ENCODE peak calls at places on chromosomes 7 and 10, in seven cellular contexts. Y is CD8-positive, alpha-beta T cell; B is keratinocyte; N is fibroblast of mammary gland; O is uterus; P is IMR-90; X is epithelial cell of proximal tubule. U is an unnamed sample.

GRCh38 chr10:19904202-19904661 is 88.0 kb downstream of the PLXDC2 start:
- DNase-seq in N (peak; percentile 24), X (no peak), B (no peak), P (peak; percentile 61), O (no peak), Y (no peak), U (no peak)

GRCh38 chr7:70595741-70596574 is 536.0 kb upstream of the GALNT17 start:
- DNase-seq in X (no peak), O (no peak), N (no peak), B (no peak), P (no peak), Y (peak; percentile 5), U (peak; percentile 21)

GRCh38 chr10:88932539-88933256 is 19.9 kb downstream of the ACTA2 start:
- DNase-seq in P (peak; percentile 87), B (peak; percentile 55), N (peak; percentile 84), O (peak; percentile 80), Y (peak; percentile 25), X (peak; percentile 46), U (no peak)

GRCh38 chr10:33542747-33543505 is 208.5 kb upstream of the NRP1 start:
- DNase-seq in P (peak; percentile 36), N (peak; percentile 43), O (no peak), X (no peak), Y (no peak), B (peak; percentile 71), U (no peak)

GRCh38 chr7:28572321-28573058 is 160.2 kb downstream of the CREB5 start:
- DNase-seq in X (no peak), N (no peak), O (no peak), Y (no peak), B (no peak), P (no peak), U (no peak)

GRCh38 chr10:16948335-16948734 is 131.1 kb upstream of the RSU1 start:
- DNase-seq in O (no peak), Y (peak; percentile 54), N (no peak), X (no peak), P (no peak), B (no peak), U (no peak)

GRCh38 chr7:154424370-154424769 is 372.2 kb downstream of the DPP6 start:
- DNase-seq in O (no peak), N (no peak), P (no peak), Y (no peak), B (no peak), X (no peak), U (no peak)

GRCh38 chr10:71112138-71112785 is 100.1 kb upstream of the UNC5B start:
- DNase-seq in N (no peak), Y (no peak), X (no peak), P (no peak), O (no peak), B (no peak), U (no peak)

GRCh38 chr10:16521311-16522016 is at the start of gene C1QL3:
- DNase-seq in X (no peak), O (no peak), Y (no peak), N (peak; percentile 24), P (peak; percentile 21), B (no peak), U (peak; percentile 34)

GRCh38 chr7:2566890-2567662 is 8.3 kb downstream of the IQCE start:
- DNase-seq in N (peak; percentile 16), P (no peak), B (no peak), X (no peak), Y (no peak), O (no peak), U (no peak)

GRCh38 chr10:11493646-11494045 is 117.8 kb downstream of the USP6NL start:
- DNase-seq in X (no peak), N (no peak), B (no peak), O (no peak), P (no peak), Y (no peak), U (no peak)

GRCh38 chr7:133121175-133121844 is 39.4 kb upstream of the CHCHD3 start:
- DNase-seq in N (no peak), B (no peak), Y (no peak), P (no peak), X (no peak), O (no peak), U (no peak)

GRCh38 chr7:92460109-92460508 is 12.8 kb downstream of the GATAD1 start:
- DNase-seq in P (no peak), O (no peak), Y (no peak), B (no peak), X (no peak), N (no peak), U (no peak)

GRCh38 chr7:97116308-97116707 is 1.2 kb upstream of the SDHAF3 start:
- DNase-seq in B (no peak), X (no peak), O (no peak), P (no peak), Y (no peak), N (no peak), U (no peak)

GRCh38 chr7:151085329-151085690 is 965 bp upstream of the AGAP3 start:
- DNase-seq in P (no peak), Y (no peak), N (peak; percentile 40), B (no peak), X (no peak), O (peak; percentile 40), U (no peak)

GRCh38 chr7:68246189-68246633 is 1249.6 kb downstream of the TYW1 start:
- DNase-seq in Y (no peak), N (no peak), B (peak; percentile 96), X (peak; percentile 46), O (no peak), P (no peak), U (no peak)

GRCh38 chr10:123999956-124000615 is 93.3 kb downstream of the CHST15 start:
- DNase-seq in X (no peak), B (no peak), O (no peak), N (no peak), Y (no peak), P (no peak), U (no peak)

GRCh38 chr7:28086198-28086597 is 94.4 kb downstream of the JAZF1 start:
- DNase-seq in Y (no peak), P (no peak), B (no peak), N (no peak), O (no peak), X (no peak), U (no peak)

GRCh38 chr7:98831641-98832221 is 38.1 kb downstream of the TMEM130 start:
- DNase-seq in O (no peak), N (peak; percentile 44), X (no peak), B (no peak), P (peak; percentile 27), Y (peak; percentile 40), U (no peak)

GRCh38 chr7:43454936-43455518 is 127.9 kb upstream of the STK17A start:
- DNase-seq in B (no peak), X (peak; percentile 45), N (peak; percentile 66), Y (no peak), O (no peak), P (peak; percentile 42), U (no peak)

GRCh38 chr7:26305048-26305868 is 13.6 kb downstream of the SNX10 start:
- DNase-seq in O (no peak), B (no peak), N (no peak), Y (no peak), X (no peak), P (no peak), U (no peak)

GRCh38 chr7:121322460-121322859 is 6.3 kb upstream of the WNT16 start:
- DNase-seq in O (no peak), N (no peak), Y (no peak), P (no peak), X (no peak), B (no peak), U (no peak)

GRCh38 chr10:17006631-17007161 is 122.9 kb downstream of the CUBN start:
- DNase-seq in P (peak; percentile 59), O (no peak), N (no peak), X (peak; percentile 30), Y (peak; percentile 46), B (no peak), U (no peak)

GRCh38 chr10:118342638-118343020 is 505 bp upstream of the FAM204A start:
- DNase-seq in P (no peak), O (no peak), N (no peak), X (no peak), B (no peak), Y (no peak), U (no peak)
- TF ChIP-seq CTCF in P (no peak), O (no peak), N (no peak), X (no peak), B (no peak), Y (no peak), U (no peak)

GRCh38 chr7:15557186-15557585 is 4.6 kb downstream of the AGMO start:
- DNase-seq in O (no peak), P (no peak), X (peak; percentile 32), N (no peak), Y (no peak), B (no peak), U (no peak)

GRCh38 chr7:15556706-15557105 is 5.1 kb downstream of the AGMO start:
- DNase-seq in B (no peak), O (no peak), X (no peak), P (no peak), Y (no peak), N (no peak), U (no peak)

GRCh38 chr7:15554744-15555143 is 7.1 kb downstream of the AGMO start:
- DNase-seq in N (no peak), X (no peak), B (no peak), O (no peak), P (no peak), Y (no peak), U (no peak)

GRCh38 chr7:15554081-15554480 is 7.7 kb downstream of the AGMO start:
- DNase-seq in X (no peak), Y (no peak), P (peak; percentile 38), O (no peak), B (no peak), N (peak; percentile 20), U (no peak)

GRCh38 chr7:15555385-15555859 is 6.4 kb downstream of the AGMO start:
- DNase-seq in O (no peak), Y (no peak), N (peak; percentile 63), P (peak; percentile 23), B (no peak), X (no peak), U (no peak)
- TF ChIP-seq CTCF in O (peak; percentile 15), Y (no peak), N (peak; percentile 47), P (peak; percentile 36), B (no peak), X (peak; percentile 54), U (no peak)

DNA sequence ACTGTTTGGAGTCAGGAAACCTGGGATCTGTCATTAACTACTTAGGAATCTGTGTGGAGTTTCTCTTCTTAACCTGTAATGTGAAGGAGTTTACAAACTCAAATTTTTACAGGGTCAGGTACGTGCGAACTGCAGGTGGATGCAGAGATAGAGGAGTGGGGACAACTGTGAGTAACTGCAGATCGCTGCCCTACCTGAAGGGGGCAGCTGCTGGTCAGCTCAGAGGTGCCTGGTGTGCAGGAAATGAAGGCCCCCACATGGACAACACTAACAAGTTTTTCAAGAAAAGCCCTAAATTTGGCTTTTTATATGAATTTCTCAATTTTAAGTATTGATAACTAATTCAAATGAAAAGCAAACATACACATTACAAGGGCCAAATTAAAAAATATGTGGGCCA is 380.0 kb downstream of the REEP3 start:
- DNase-seq in P (no peak), X (no peak), B (no peak), Y (no peak), O (no peak), N (no peak), U (no peak)
- TF ChIP-seq CTCF in P (no peak), X (peak; percentile 47), B (peak; percentile 37), Y (no peak), O (no peak), N (peak; percentile 20), U (peak; percentile 25)

DNA sequence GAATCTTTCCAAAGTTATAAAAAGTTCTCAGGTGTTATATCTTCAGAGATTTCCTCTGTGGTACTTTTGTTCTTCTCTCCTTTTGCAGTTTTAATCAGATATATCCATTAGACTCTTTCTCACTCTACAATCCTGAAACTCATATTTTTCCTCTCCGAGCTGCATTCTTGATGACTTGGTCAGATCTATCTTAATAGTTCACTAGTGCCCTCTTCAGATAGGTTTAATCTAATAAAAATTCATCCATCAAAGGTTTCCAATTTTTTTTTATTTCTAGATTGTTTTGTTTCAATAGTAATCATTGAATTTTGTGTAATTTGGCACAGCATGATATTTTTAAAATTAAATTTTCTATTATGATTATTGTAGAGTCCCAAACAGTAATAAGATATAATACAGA is 21.8 kb upstream of the DGKB start:
- DNase-seq in Y (no peak), P (no peak), B (no peak), O (no peak), N (peak; percentile 23), X (no peak), U (no peak)
- TF ChIP-seq CTCF in Y (no peak), P (no peak), B (no peak), O (no peak), N (no peak), X (no peak), U (no peak)

U was measured in progenitor cell of endocrine pancreas.